ENCODE peak calls at places on chromosomes 3 and 15, in ten cellular contexts. M, R, H, V, D, Y, W, Z, A and S are unnamed samples.

GRCh38 chr15:73924258-73924921 is 1.9 kb upstream of the LOXL1 start:
- DNase-seq in Y (peak), D (no peak), H (no peak), M (no peak), R (peak), A (no peak), W (peak), V (no peak), Z (peak), S (no peak)

GRCh38 chr15:59997070-59997701 is 6.9 kb upstream of the FOXB1 start:
- DNase-seq in W (no peak), V (no peak), A (peak), R (peak), M (no peak), Y (no peak), D (no peak), H (peak), Z (no peak), S (no peak)

GRCh38 chr3:40901298-40901697 is 298.0 kb upstream of the CTNNB1 start:
- DNase-seq in Z (no peak), Y (no peak), H (no peak), R (no peak), V (no peak), M (no peak), A (no peak), D (no peak), W (no peak), S (no peak)

GRCh38 chr15:25863067-25863967 is at the start of gene ATP10A:
- DNase-seq in A (no peak), V (no peak), R (peak), Z (no peak), D (no peak), H (peak), M (no peak), W (peak), Y (no peak), S (no peak)

GRCh38 chr3:38111696-38112377 is 25.1 kb downstream of the ACAA1 start:
- DNase-seq in D (no peak), W (no peak), H (no peak), Z (no peak), R (no peak), V (peak), M (no peak), Y (no peak), A (no peak), S (no peak)

GRCh38 chr15:29674661-29675533 is 147.4 kb downstream of the TJP1 start:
- DNase-seq in A (no peak), M (no peak), H (peak), D (no peak), Z (peak), W (peak), R (peak), V (no peak), Y (no peak), S (no peak)

GRCh38 chr15:43440721-43441281 is 52.2 kb downstream of the TP53BP1 start:
- DNase-seq in H (peak), A (no peak), Y (peak), W (peak), M (peak), V (peak), D (peak), Z (peak), R (peak), S (peak)

GRCh38 chr3:71433631-71434030 is 149.9 kb downstream of the FOXP1 start:
- DNase-seq in D (no peak), V (no peak), A (no peak), M (no peak), W (no peak), Z (no peak), Y (no peak), H (no peak), R (no peak), S (no peak)

GRCh38 chr15:80969316-80969715 is 20.3 kb downstream of the MESD start:
- DNase-seq in V (peak), H (no peak), R (no peak), M (no peak), W (no peak), D (no peak), Z (no peak), Y (no peak), A (no peak), S (no peak)

DNA sequence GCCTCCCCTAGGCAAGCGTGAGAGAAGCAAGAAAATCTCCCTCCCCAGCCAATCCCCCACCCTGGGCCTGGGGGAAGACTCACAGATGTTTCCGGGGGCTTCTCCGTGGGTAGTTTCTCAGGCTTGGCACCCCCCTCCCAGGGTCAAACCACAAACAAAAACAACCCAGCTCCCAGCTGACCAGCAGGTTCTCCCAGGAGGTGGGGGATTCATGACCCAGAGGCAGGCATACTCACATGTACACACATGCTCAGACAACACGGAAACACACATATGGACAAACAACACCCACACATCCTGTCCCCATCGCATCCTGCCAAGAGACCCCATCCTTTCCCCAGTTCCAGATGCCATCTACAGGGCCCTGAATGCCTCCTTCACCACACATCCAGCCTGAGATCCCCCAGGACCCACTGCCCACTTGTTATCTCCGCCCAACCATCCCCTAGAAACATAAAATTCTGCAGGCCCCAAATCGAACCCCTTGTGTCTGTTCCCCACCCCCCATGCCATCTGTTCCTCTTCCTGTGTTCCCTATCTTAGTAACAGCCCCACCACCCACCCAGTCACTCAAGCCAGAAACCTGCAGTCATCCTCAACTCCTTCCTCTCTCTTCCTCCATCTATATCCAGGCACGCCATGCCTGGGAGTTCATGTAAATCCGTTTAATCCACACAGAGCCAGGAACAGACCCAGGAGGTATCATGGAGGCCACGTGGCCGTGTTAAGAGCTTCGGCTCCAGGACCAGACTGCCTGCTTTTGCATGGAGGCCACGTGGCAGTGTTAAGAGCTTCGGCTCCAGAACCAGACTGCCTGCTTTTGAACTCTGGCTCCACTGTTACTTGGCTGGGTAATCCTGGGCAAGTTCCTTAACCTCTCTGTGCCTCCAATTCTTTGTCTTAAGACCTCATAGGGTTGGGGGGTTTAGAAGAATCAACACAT is 5.0 kb downstream of the CSRNP1 start:
- DNase-seq in Z (no peak), V (peak), A (no peak), Y (no peak), M (peak), W (peak), H (no peak), R (no peak), D (no peak), S (no peak)
- H3K4me3 ChIP-seq in Z (no peak), V (no peak), A (peak), Y (no peak), M (peak), W (no peak), H (peak), R (no peak), D (peak), S (peak)

GRCh38 chr3:112373924-112374323 is 41.0 kb downstream of the CD200 start:
- DNase-seq in H (no peak), D (no peak), Z (no peak), Y (no peak), W (no peak), A (no peak), V (no peak), M (no peak), R (no peak), S (no peak)
- TF ChIP-seq CTCF in H (no peak), D (no peak), Z (no peak), Y (no peak), W (no peak), A (no peak), V (no peak), M (no peak), R (no peak), S (no peak)

GRCh38 chr15:88603885-88604284 is 17.3 kb upstream of the AEN start:
- DNase-seq in Y (no peak), V (no peak), R (peak), A (no peak), W (peak), M (no peak), H (peak), D (no peak), Z (no peak), S (no peak)

GRCh38 chr15:88604381-88604951 is 16.7 kb upstream of the AEN start:
- DNase-seq in R (peak), Z (no peak), W (no peak), D (no peak), V (peak), M (no peak), H (peak), A (no peak), Y (no peak), S (no peak)

GRCh38 chr15:88605507-88606436 is 15.4 kb upstream of the AEN start:
- DNase-seq in A (no peak), R (peak), M (no peak), Y (no peak), W (peak), V (no peak), Z (no peak), H (peak), D (no peak), S (no peak)

GRCh38 chr15:88606437-88606794 is 14.7 kb upstream of the AEN start:
- DNase-seq in Y (no peak), D (no peak), W (no peak), V (no peak), A (no peak), R (no peak), M (no peak), H (peak), Z (no peak), S (no peak)

DNA sequence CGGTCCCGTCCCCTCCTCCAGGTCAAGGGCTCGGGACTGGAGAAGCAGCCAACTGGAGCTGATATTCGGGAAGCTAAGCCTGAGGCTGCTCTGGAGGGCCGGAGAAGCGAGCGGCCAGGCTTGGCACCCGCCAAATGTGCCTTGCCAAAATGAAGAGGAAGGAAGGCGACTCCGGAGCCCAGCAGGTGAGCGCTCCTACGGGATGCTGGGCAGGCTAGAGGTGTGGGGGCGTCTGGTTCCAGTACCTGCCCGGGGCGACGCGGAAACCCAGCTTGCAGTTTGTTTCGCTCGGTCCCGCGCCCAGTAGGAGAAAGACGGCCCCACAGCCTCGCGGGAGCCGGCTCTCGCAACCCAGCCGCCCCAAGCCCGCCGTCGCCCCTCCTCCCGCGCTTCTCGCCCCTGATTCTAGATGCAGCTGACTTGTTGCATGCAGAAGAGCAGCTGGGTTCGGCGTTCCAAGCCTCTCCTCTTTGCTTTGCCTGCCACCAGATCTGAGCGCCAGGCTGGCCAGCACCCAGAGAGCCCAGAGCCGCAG is 16.1 kb upstream of the AEN start:
- DNase-seq in D (no peak), V (no peak), R (peak), W (no peak), A (no peak), Z (no peak), Y (no peak), M (no peak), H (peak), S (no peak)
- H3K4me3 ChIP-seq in D (peak), V (no peak), R (peak), W (no peak), A (no peak), Z (no peak), Y (no peak), M (no peak), H (peak), S (no peak)

GRCh38 chr15:77620297-77620696 is 12.4 kb downstream of the LINGO1 start:
- DNase-seq in W (no peak), Y (no peak), D (no peak), M (no peak), A (no peak), Z (no peak), V (no peak), H (no peak), R (no peak), S (no peak)

GRCh38 chr15:77615472-77615871 is 17.2 kb downstream of the LINGO1 start:
- DNase-seq in H (no peak), Y (no peak), M (no peak), Z (no peak), D (no peak), R (no peak), V (no peak), A (no peak), W (no peak), S (no peak)

GRCh38 chr15:77616072-77616471 is 16.6 kb downstream of the LINGO1 start:
- DNase-seq in D (no peak), M (no peak), A (no peak), R (no peak), Y (no peak), H (no peak), V (no peak), W (no peak), Z (no peak), S (no peak)

GRCh38 chr15:77619883-77620282 is 12.8 kb downstream of the LINGO1 start:
- DNase-seq in R (no peak), M (no peak), W (no peak), Z (no peak), D (no peak), Y (no peak), H (no peak), V (no peak), A (no peak), S (no peak)

GRCh38 chr15:77617507-77618285 is 15.0 kb downstream of the LINGO1 start:
- DNase-seq in H (peak), V (no peak), Z (no peak), R (no peak), D (no peak), A (no peak), W (no peak), M (peak), Y (no peak), S (peak)
- TF ChIP-seq CTCF in H (peak), V (no peak), Z (no peak), R (peak), D (peak), A (no peak), W (peak), M (peak), Y (peak), S (peak)

GRCh38 chr15:96360581-96361308 is 30.2 kb downstream of the NR2F2 start:
- DNase-seq in Y (no peak), Z (peak), V (no peak), M (no peak), H (peak), A (no peak), D (no peak), W (peak), R (peak), S (no peak)

GRCh38 chr15:96358795-96359190 is 28.3 kb downstream of the NR2F2 start:
- DNase-seq in R (no peak), H (no peak), M (no peak), Y (no peak), D (no peak), W (peak), A (no peak), Z (no peak), V (no peak), S (no peak)

GRCh38 chr15:96358006-96358794 is 27.7 kb downstream of the NR2F2 start:
- DNase-seq in D (no peak), A (no peak), H (peak), R (peak), Z (no peak), Y (no peak), V (no peak), W (peak), M (no peak), S (no peak)

GRCh38 chr15:96359772-96360498 is 29.4 kb downstream of the NR2F2 start:
- DNase-seq in R (peak), W (peak), Y (no peak), M (no peak), Z (peak), V (no peak), D (no peak), A (no peak), H (peak), S (no peak)

GRCh38 chr15:96359371-96359771 is 28.9 kb downstream of the NR2F2 start:
- DNase-seq in Y (no peak), Z (no peak), M (no peak), V (no peak), H (peak), R (peak), W (peak), D (no peak), A (no peak), S (no peak)
- H3K4me3 ChIP-seq in Y (no peak), Z (peak), M (no peak), V (no peak), H (peak), R (peak), W (peak), D (no peak), A (no peak), S (peak)

GRCh38 chr3:126956361-126956760 is 26.6 kb upstream of the PLXNA1 start:
- DNase-seq in D (no peak), A (no peak), Y (no peak), Z (no peak), M (peak), V (no peak), W (no peak), H (no peak), R (no peak), S (no peak)
- TF ChIP-seq CTCF in D (no peak), A (no peak), Y (no peak), Z (no peak), M (no peak), V (no peak), W (no peak), H (no peak), R (no peak), S (no peak)

DNA sequence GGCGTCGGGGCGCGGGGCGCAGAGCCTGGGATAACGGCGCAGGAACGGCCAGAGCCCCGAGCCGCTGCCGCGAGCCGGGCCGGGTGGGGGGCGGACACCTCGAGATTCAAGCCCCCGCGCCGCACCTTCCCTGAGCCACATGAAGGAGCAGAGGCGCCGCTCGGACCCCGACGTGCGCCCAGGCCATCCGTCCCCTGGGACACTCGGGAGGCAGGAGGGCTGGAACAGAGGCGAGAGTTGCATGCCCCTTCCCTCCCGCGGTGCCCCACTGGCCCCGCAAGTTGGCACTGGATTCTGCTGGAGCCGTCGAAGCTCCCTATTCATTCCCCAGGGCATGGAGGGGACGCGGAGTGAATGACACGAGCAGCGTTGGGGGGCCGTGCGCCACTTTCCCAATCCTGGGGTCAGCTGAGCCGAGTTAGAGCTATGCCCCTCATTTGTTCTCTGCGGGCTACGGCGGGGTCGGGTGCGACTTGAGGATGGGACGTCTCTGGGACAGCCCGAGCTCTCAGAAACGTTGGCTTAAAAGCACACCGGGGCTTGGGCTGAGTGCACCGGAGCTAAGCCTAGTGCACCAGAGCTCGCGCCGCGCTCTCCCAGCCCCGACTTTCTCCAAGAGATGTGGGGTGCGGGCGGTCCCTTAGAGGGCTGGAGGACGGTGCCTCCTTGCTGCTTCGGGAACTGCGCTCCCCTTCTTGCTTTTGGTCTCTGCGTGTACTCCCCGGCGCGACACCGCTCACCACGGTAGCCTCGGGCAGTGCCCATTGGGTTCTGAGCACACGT is 589 bp downstream of the SLC6A1 start:
- DNase-seq in A (no peak), W (no peak), R (peak), H (peak), D (no peak), Y (no peak), Z (no peak), V (no peak), M (no peak), S (no peak)
- H3K4me3 ChIP-seq in A (no peak), W (no peak), R (peak), H (peak), D (no peak), Y (no peak), Z (no peak), V (no peak), M (no peak), S (no peak)

GRCh38 chr3:140276698-140277097 is 341.7 kb downstream of the CLSTN2 start:
- DNase-seq in R (peak), H (peak), W (peak), Y (no peak), D (peak), Z (no peak), A (no peak), M (peak), V (peak), S (no peak)
- TF ChIP-seq CTCF in R (peak), H (peak), W (peak), Y (peak), D (peak), Z (no peak), A (no peak), M (peak), V (no peak), S (peak)